ENCODE peak calls at places on chromosomes 13 and 19, in six cellular contexts. One of them, this sample, is unnamed.

GRCh38 chr13:47908200-47908902 is 92.7 kb downstream of the SUCLA2 start:
- DNase-seq in fibroblast of mammary gland: peak
- DNase-seq in activated T-helper 1 cell treated with anti-CD3 and anti-CD28 coated beads, Interleukin-12 subunit alpha, Interleukin-12 subunit beta, Interleukin-2, Interleukin-4 antibody, amounts not matched to agents 30 ng/mL and 10 ng/mL and 1 ng/mL, durations not matched to agents 14 hours and 24 hours and 36 hours: no peak
- DNase-seq in T-helper 1 cell: no peak
- DNase-seq in hepatic stellate cell: no peak
- DNase-seq in GM23338: no peak
- DNase-seq in this sample: no peak

GRCh38 chr19:50268046-50268445 is 61.1 kb downstream of the KCNC3 start:
- DNase-seq in fibroblast of mammary gland: peak
- DNase-seq in activated T-helper 1 cell treated with anti-CD3 and anti-CD28 coated beads, Interleukin-12 subunit alpha, Interleukin-12 subunit beta, Interleukin-2, Interleukin-4 antibody, amounts not matched to agents 30 ng/mL and 10 ng/mL and 1 ng/mL, durations not matched to agents 14 hours and 24 hours and 36 hours: no peak
- DNase-seq in T-helper 1 cell: no peak
- DNase-seq in hepatic stellate cell: no peak
- DNase-seq in GM23338: no peak
- DNase-seq in this sample: no peak

GRCh38 chr19:39052243-39052746 is 19.9 kb upstream of the FBXO27 start:
- DNase-seq in fibroblast of mammary gland: peak
- DNase-seq in activated T-helper 1 cell treated with anti-CD3 and anti-CD28 coated beads, Interleukin-12 subunit alpha, Interleukin-12 subunit beta, Interleukin-2, Interleukin-4 antibody, amounts not matched to agents 30 ng/mL and 10 ng/mL and 1 ng/mL, durations not matched to agents 14 hours and 24 hours and 36 hours: peak
- DNase-seq in T-helper 1 cell: peak
- DNase-seq in hepatic stellate cell: peak
- DNase-seq in GM23338: peak
- DNase-seq in this sample: peak

GRCh38 chr19:6023085-6023682 is 45.2 kb upstream of the RANBP3 start:
- DNase-seq in fibroblast of mammary gland: peak
- DNase-seq in activated T-helper 1 cell treated with anti-CD3 and anti-CD28 coated beads, Interleukin-12 subunit alpha, Interleukin-12 subunit beta, Interleukin-2, Interleukin-4 antibody, amounts not matched to agents 30 ng/mL and 10 ng/mL and 1 ng/mL, durations not matched to agents 14 hours and 24 hours and 36 hours: no peak
- DNase-seq in T-helper 1 cell: no peak
- DNase-seq in hepatic stellate cell: peak
- DNase-seq in GM23338: no peak
- DNase-seq in this sample: no peak

GRCh38 chr19:17511724-17512573 is 500 bp downstream of the PGLS start:
- DNase-seq in fibroblast of mammary gland: peak
- DNase-seq in activated T-helper 1 cell treated with anti-CD3 and anti-CD28 coated beads, Interleukin-12 subunit alpha, Interleukin-12 subunit beta, Interleukin-2, Interleukin-4 antibody, amounts not matched to agents 30 ng/mL and 10 ng/mL and 1 ng/mL, durations not matched to agents 14 hours and 24 hours and 36 hours: peak
- DNase-seq in T-helper 1 cell: peak
- DNase-seq in hepatic stellate cell: peak
- DNase-seq in GM23338: peak
- DNase-seq in this sample: peak

GRCh38 chr13:96898212-96898611 is 96.1 kb downstream of the OXGR1 start:
- DNase-seq in fibroblast of mammary gland: peak
- DNase-seq in activated T-helper 1 cell treated with anti-CD3 and anti-CD28 coated beads, Interleukin-12 subunit alpha, Interleukin-12 subunit beta, Interleukin-2, Interleukin-4 antibody, amounts not matched to agents 30 ng/mL and 10 ng/mL and 1 ng/mL, durations not matched to agents 14 hours and 24 hours and 36 hours: no peak
- DNase-seq in T-helper 1 cell: no peak
- DNase-seq in hepatic stellate cell: peak
- DNase-seq in GM23338: no peak
- DNase-seq in this sample: no peak

GRCh38 chr19:18768997-18769891 is 21.9 kb downstream of the COMP start:
- DNase-seq in fibroblast of mammary gland: no peak
- DNase-seq in activated T-helper 1 cell treated with anti-CD3 and anti-CD28 coated beads, Interleukin-12 subunit alpha, Interleukin-12 subunit beta, Interleukin-2, Interleukin-4 antibody, amounts not matched to agents 30 ng/mL and 10 ng/mL and 1 ng/mL, durations not matched to agents 14 hours and 24 hours and 36 hours: no peak
- DNase-seq in T-helper 1 cell: no peak
- DNase-seq in hepatic stellate cell: no peak
- DNase-seq in GM23338: no peak
- DNase-seq in this sample: no peak

GRCh38 chr13:31105020-31105800 is 56.5 kb downstream of the HSPH1 start:
- DNase-seq in fibroblast of mammary gland: peak
- DNase-seq in activated T-helper 1 cell treated with anti-CD3 and anti-CD28 coated beads, Interleukin-12 subunit alpha, Interleukin-12 subunit beta, Interleukin-2, Interleukin-4 antibody, amounts not matched to agents 30 ng/mL and 10 ng/mL and 1 ng/mL, durations not matched to agents 14 hours and 24 hours and 36 hours: no peak
- DNase-seq in T-helper 1 cell: no peak
- DNase-seq in hepatic stellate cell: no peak
- DNase-seq in GM23338: peak
- DNase-seq in this sample: no peak

GRCh38 chr13:94110011-94110410 is 369.5 kb downstream of the DCT start:
- DNase-seq in fibroblast of mammary gland: peak
- DNase-seq in activated T-helper 1 cell treated with anti-CD3 and anti-CD28 coated beads, Interleukin-12 subunit alpha, Interleukin-12 subunit beta, Interleukin-2, Interleukin-4 antibody, amounts not matched to agents 30 ng/mL and 10 ng/mL and 1 ng/mL, durations not matched to agents 14 hours and 24 hours and 36 hours: no peak
- DNase-seq in T-helper 1 cell: no peak
- DNase-seq in hepatic stellate cell: no peak
- DNase-seq in GM23338: no peak
- DNase-seq in this sample: no peak

GRCh38 chr13:113096745-113097305 is 8.8 kb upstream of the F7 start:
- DNase-seq in fibroblast of mammary gland: no peak
- DNase-seq in activated T-helper 1 cell treated with anti-CD3 and anti-CD28 coated beads, Interleukin-12 subunit alpha, Interleukin-12 subunit beta, Interleukin-2, Interleukin-4 antibody, amounts not matched to agents 30 ng/mL and 10 ng/mL and 1 ng/mL, durations not matched to agents 14 hours and 24 hours and 36 hours: no peak
- DNase-seq in T-helper 1 cell: no peak
- DNase-seq in hepatic stellate cell: no peak
- DNase-seq in GM23338: peak
- DNase-seq in this sample: no peak

GRCh38 chr13:41547253-41548000 is 90.1 kb downstream of the RGCC start:
- DNase-seq in fibroblast of mammary gland: no peak
- DNase-seq in activated T-helper 1 cell treated with anti-CD3 and anti-CD28 coated beads, Interleukin-12 subunit alpha, Interleukin-12 subunit beta, Interleukin-2, Interleukin-4 antibody, amounts not matched to agents 30 ng/mL and 10 ng/mL and 1 ng/mL, durations not matched to agents 14 hours and 24 hours and 36 hours: no peak
- DNase-seq in T-helper 1 cell: no peak
- DNase-seq in hepatic stellate cell: no peak
- DNase-seq in GM23338: no peak
- DNase-seq in this sample: no peak

GRCh38 chr19:2282062-2282861 is at the start of gene PEAK3:
- DNase-seq in fibroblast of mammary gland: no peak
- DNase-seq in activated T-helper 1 cell treated with anti-CD3 and anti-CD28 coated beads, Interleukin-12 subunit alpha, Interleukin-12 subunit beta, Interleukin-2, Interleukin-4 antibody, amounts not matched to agents 30 ng/mL and 10 ng/mL and 1 ng/mL, durations not matched to agents 14 hours and 24 hours and 36 hours: peak
- DNase-seq in T-helper 1 cell: no peak
- DNase-seq in hepatic stellate cell: peak
- DNase-seq in GM23338: peak
- DNase-seq in this sample: no peak

GRCh38 chr19:42450314-42450934 is 7.7 kb upstream of the CXCL17 start:
- DNase-seq in fibroblast of mammary gland: peak
- DNase-seq in activated T-helper 1 cell treated with anti-CD3 and anti-CD28 coated beads, Interleukin-12 subunit alpha, Interleukin-12 subunit beta, Interleukin-2, Interleukin-4 antibody, amounts not matched to agents 30 ng/mL and 10 ng/mL and 1 ng/mL, durations not matched to agents 14 hours and 24 hours and 36 hours: peak
- DNase-seq in T-helper 1 cell: peak
- DNase-seq in hepatic stellate cell: peak
- DNase-seq in GM23338: peak
- DNase-seq in this sample: peak

GRCh38 chr13:20901668-20902437 is 693 bp downstream of the XPO4 start:
- DNase-seq in fibroblast of mammary gland: peak
- DNase-seq in activated T-helper 1 cell treated with anti-CD3 and anti-CD28 coated beads, Interleukin-12 subunit alpha, Interleukin-12 subunit beta, Interleukin-2, Interleukin-4 antibody, amounts not matched to agents 30 ng/mL and 10 ng/mL and 1 ng/mL, durations not matched to agents 14 hours and 24 hours and 36 hours: no peak
- DNase-seq in T-helper 1 cell: no peak
- DNase-seq in hepatic stellate cell: peak
- DNase-seq in GM23338: peak
- DNase-seq in this sample: no peak

GRCh38 chr19:16386619-16387240 is 62.1 kb downstream of the KLF2 start:
- DNase-seq in fibroblast of mammary gland: peak
- DNase-seq in activated T-helper 1 cell treated with anti-CD3 and anti-CD28 coated beads, Interleukin-12 subunit alpha, Interleukin-12 subunit beta, Interleukin-2, Interleukin-4 antibody, amounts not matched to agents 30 ng/mL and 10 ng/mL and 1 ng/mL, durations not matched to agents 14 hours and 24 hours and 36 hours: peak
- DNase-seq in T-helper 1 cell: peak
- DNase-seq in hepatic stellate cell: peak
- DNase-seq in GM23338: peak
- DNase-seq in this sample: peak

GRCh38 chr19:46537136-46538097 is 41.8 kb upstream of the PNMA8B start:
- DNase-seq in fibroblast of mammary gland: peak
- DNase-seq in activated T-helper 1 cell treated with anti-CD3 and anti-CD28 coated beads, Interleukin-12 subunit alpha, Interleukin-12 subunit beta, Interleukin-2, Interleukin-4 antibody, amounts not matched to agents 30 ng/mL and 10 ng/mL and 1 ng/mL, durations not matched to agents 14 hours and 24 hours and 36 hours: peak
- DNase-seq in T-helper 1 cell: peak
- DNase-seq in hepatic stellate cell: peak
- DNase-seq in GM23338: peak
- DNase-seq in this sample: peak

GRCh38 chr13:110001622-110002275 is 215.4 kb upstream of the IRS2 start:
- DNase-seq in fibroblast of mammary gland: peak
- DNase-seq in activated T-helper 1 cell treated with anti-CD3 and anti-CD28 coated beads, Interleukin-12 subunit alpha, Interleukin-12 subunit beta, Interleukin-2, Interleukin-4 antibody, amounts not matched to agents 30 ng/mL and 10 ng/mL and 1 ng/mL, durations not matched to agents 14 hours and 24 hours and 36 hours: no peak
- DNase-seq in T-helper 1 cell: no peak
- DNase-seq in hepatic stellate cell: peak
- DNase-seq in GM23338: no peak
- DNase-seq in this sample: no peak

GRCh38 chr19:6234527-6234926 is 45.2 kb downstream of the MLLT1 start:
- DNase-seq in fibroblast of mammary gland: no peak
- DNase-seq in activated T-helper 1 cell treated with anti-CD3 and anti-CD28 coated beads, Interleukin-12 subunit alpha, Interleukin-12 subunit beta, Interleukin-2, Interleukin-4 antibody, amounts not matched to agents 30 ng/mL and 10 ng/mL and 1 ng/mL, durations not matched to agents 14 hours and 24 hours and 36 hours: no peak
- DNase-seq in T-helper 1 cell: no peak
- DNase-seq in hepatic stellate cell: no peak
- DNase-seq in GM23338: no peak
- DNase-seq in this sample: no peak

GRCh38 chr19:14473915-14474578 is 1.1 kb downstream of the PTGER1 start:
- DNase-seq in fibroblast of mammary gland: no peak
- DNase-seq in activated T-helper 1 cell treated with anti-CD3 and anti-CD28 coated beads, Interleukin-12 subunit alpha, Interleukin-12 subunit beta, Interleukin-2, Interleukin-4 antibody, amounts not matched to agents 30 ng/mL and 10 ng/mL and 1 ng/mL, durations not matched to agents 14 hours and 24 hours and 36 hours: no peak
- DNase-seq in T-helper 1 cell: no peak
- DNase-seq in hepatic stellate cell: peak
- DNase-seq in GM23338: peak
- DNase-seq in this sample: no peak

GRCh38 chr13:21014666-21015170 is 46.7 kb downstream of the LATS2 start:
- DNase-seq in fibroblast of mammary gland: peak
- DNase-seq in activated T-helper 1 cell treated with anti-CD3 and anti-CD28 coated beads, Interleukin-12 subunit alpha, Interleukin-12 subunit beta, Interleukin-2, Interleukin-4 antibody, amounts not matched to agents 30 ng/mL and 10 ng/mL and 1 ng/mL, durations not matched to agents 14 hours and 24 hours and 36 hours: no peak
- DNase-seq in T-helper 1 cell: no peak
- DNase-seq in hepatic stellate cell: peak
- DNase-seq in GM23338: no peak
- DNase-seq in this sample: no peak

GRCh38 chr19:58397533-58398037 is 2.1 kb downstream of the RNF225 start:
- DNase-seq in fibroblast of mammary gland: no peak
- DNase-seq in activated T-helper 1 cell treated with anti-CD3 and anti-CD28 coated beads, Interleukin-12 subunit alpha, Interleukin-12 subunit beta, Interleukin-2, Interleukin-4 antibody, amounts not matched to agents 30 ng/mL and 10 ng/mL and 1 ng/mL, durations not matched to agents 14 hours and 24 hours and 36 hours: no peak
- DNase-seq in T-helper 1 cell: no peak
- DNase-seq in hepatic stellate cell: no peak
- DNase-seq in GM23338: no peak
- DNase-seq in this sample: no peak

GRCh38 chr13:114275309-114275708 is 6.1 kb upstream of the UPF3A start:
- DNase-seq in fibroblast of mammary gland: no peak
- DNase-seq in activated T-helper 1 cell treated with anti-CD3 and anti-CD28 coated beads, Interleukin-12 subunit alpha, Interleukin-12 subunit beta, Interleukin-2, Interleukin-4 antibody, amounts not matched to agents 30 ng/mL and 10 ng/mL and 1 ng/mL, durations not matched to agents 14 hours and 24 hours and 36 hours: no peak
- DNase-seq in T-helper 1 cell: no peak
- DNase-seq in hepatic stellate cell: no peak
- DNase-seq in GM23338: no peak
- DNase-seq in this sample: no peak

GRCh38 chr13:43388282-43389034 is 365.1 kb downstream of the DNAJC15 start:
- DNase-seq in fibroblast of mammary gland: no peak
- DNase-seq in activated T-helper 1 cell treated with anti-CD3 and anti-CD28 coated beads, Interleukin-12 subunit alpha, Interleukin-12 subunit beta, Interleukin-2, Interleukin-4 antibody, amounts not matched to agents 30 ng/mL and 10 ng/mL and 1 ng/mL, durations not matched to agents 14 hours and 24 hours and 36 hours: no peak
- DNase-seq in T-helper 1 cell: no peak
- DNase-seq in hepatic stellate cell: no peak
- DNase-seq in GM23338: no peak
- DNase-seq in this sample: no peak

GRCh38 chr13:31328549-31329229 is 128.9 kb downstream of the B3GLCT start:
- DNase-seq in fibroblast of mammary gland: peak
- DNase-seq in activated T-helper 1 cell treated with anti-CD3 and anti-CD28 coated beads, Interleukin-12 subunit alpha, Interleukin-12 subunit beta, Interleukin-2, Interleukin-4 antibody, amounts not matched to agents 30 ng/mL and 10 ng/mL and 1 ng/mL, durations not matched to agents 14 hours and 24 hours and 36 hours: no peak
- DNase-seq in T-helper 1 cell: no peak
- DNase-seq in hepatic stellate cell: no peak
- DNase-seq in GM23338: no peak
- DNase-seq in this sample: no peak

GRCh38 chr13:59478908-59479307 is 684.8 kb downstream of the DIAPH3 start:
- DNase-seq in fibroblast of mammary gland: no peak
- DNase-seq in activated T-helper 1 cell treated with anti-CD3 and anti-CD28 coated beads, Interleukin-12 subunit alpha, Interleukin-12 subunit beta, Interleukin-2, Interleukin-4 antibody, amounts not matched to agents 30 ng/mL and 10 ng/mL and 1 ng/mL, durations not matched to agents 14 hours and 24 hours and 36 hours: no peak
- DNase-seq in T-helper 1 cell: no peak
- DNase-seq in hepatic stellate cell: no peak
- DNase-seq in GM23338: peak
- DNase-seq in this sample: no peak

GRCh38 chr13:27830010-27830409 is 37.7 kb downstream of the GSX1 start:
- DNase-seq in fibroblast of mammary gland: no peak
- DNase-seq in activated T-helper 1 cell treated with anti-CD3 and anti-CD28 coated beads, Interleukin-12 subunit alpha, Interleukin-12 subunit beta, Interleukin-2, Interleukin-4 antibody, amounts not matched to agents 30 ng/mL and 10 ng/mL and 1 ng/mL, durations not matched to agents 14 hours and 24 hours and 36 hours: peak
- DNase-seq in T-helper 1 cell: peak
- DNase-seq in hepatic stellate cell: peak
- DNase-seq in GM23338: peak
- DNase-seq in this sample: peak